ENCODE peak calls at places on chromosome 1, in nine cellular contexts. G is GM06990; X is ovary; S is CD4-positive, alpha-beta T cell; C is gastrocnemius medialis; O is astrocyte of the spinal cord; P is endodermal cell; I is fibroblast of the aortic adventitia; H is heart left ventricle. U is an unnamed sample.

GRCh38 chr1:1677718-1678580 is 14.6 kb downstream of the SLC35E2B start:
- DNase-seq in G (peak), X (peak), S (peak), C (no peak), O (no peak), P (no peak), I (no peak), H (peak), U (no peak)

GRCh38 chr1:25117233-25117823 is 115.0 kb downstream of the SYF2 start:
- DNase-seq in G (no peak), X (no peak), S (no peak), C (no peak), O (no peak), P (peak), I (no peak), H (no peak), U (no peak)

GRCh38 chr1:119631086-119631432 is 17.0 kb downstream of the ZNF697 start:
- DNase-seq in G (no peak), X (no peak), S (no peak), C (no peak), O (no peak), P (no peak), I (no peak), H (no peak), U (no peak)

GRCh38 chr1:219661464-219662092 is 48.7 kb upstream of the ZC3H11B start:
- DNase-seq in G (no peak), X (no peak), S (no peak), C (no peak), O (no peak), P (no peak), I (no peak), H (no peak), U (no peak)

GRCh38 chr1:160761886-160762285 is 22.8 kb downstream of the SLAMF7 start:
- DNase-seq in G (no peak), X (no peak), S (no peak), C (no peak), O (no peak), P (no peak), I (peak), H (no peak), U (no peak)

GRCh38 chr1:179310721-179311120 is 17.1 kb downstream of the SOAT1 start:
- DNase-seq in G (no peak), X (no peak), S (no peak), C (no peak), O (peak), P (no peak), I (peak), H (no peak), U (no peak)

GRCh38 chr1:63454269-63454668 is 68.8 kb downstream of the ITGB3BP start:
- DNase-seq in G (no peak), X (no peak), S (no peak), C (no peak), O (peak), P (no peak), I (peak), H (no peak), U (no peak)

GRCh38 chr1:93186667-93187066 is 6.1 kb downstream of the CCDC18 start:
- DNase-seq in G (no peak), X (no peak), S (no peak), C (no peak), O (no peak), P (no peak), I (no peak), H (no peak), U (no peak)

GRCh38 chr1:230270185-230270939 is 155.8 kb downstream of the PGBD5 start:
- DNase-seq in G (no peak), X (peak), S (no peak), C (no peak), O (no peak), P (no peak), I (peak), H (no peak), U (no peak)

GRCh38 chr1:27832762-27833161 is 2.2 kb downstream of the PPP1R8 start:
- DNase-seq in G (no peak), X (no peak), S (no peak), C (no peak), O (peak), P (no peak), I (peak), H (no peak), U (no peak)

GRCh38 chr1:2258996-2259395 is 30.9 kb downstream of the SKI start:
- DNase-seq in G (no peak), X (no peak), S (peak), C (no peak), O (no peak), P (no peak), I (no peak), H (no peak), U (no peak)

GRCh38 chr1:87149166-87150065 is 179.3 kb upstream of the LMO4 start:
- DNase-seq in G (no peak), X (no peak), S (no peak), C (no peak), O (peak), P (peak), I (peak), H (no peak), U (no peak)

GRCh38 chr1:162028726-162029125 is 5.1 kb upstream of the OLFML2B start:
- DNase-seq in G (peak), X (no peak), S (no peak), C (no peak), O (no peak), P (no peak), I (no peak), H (no peak), U (no peak)

GRCh38 chr1:198575715-198576641 is 35.5 kb upstream of the ATP6V1G3 start:
- DNase-seq in G (peak), X (no peak), S (no peak), C (no peak), O (peak), P (no peak), I (no peak), H (no peak), U (no peak)

GRCh38 chr1:203992440-203992839 is 80.5 kb upstream of the SOX13 start:
- DNase-seq in G (no peak), X (no peak), S (no peak), C (no peak), O (peak), P (no peak), I (peak), H (no peak), U (no peak)

GRCh38 chr1:223709598-223709997 is 2.7 kb upstream of the CAPN2 start:
- DNase-seq in G (no peak), X (no peak), S (no peak), C (no peak), O (no peak), P (no peak), I (peak), H (no peak), U (no peak)

GRCh38 chr1:210072129-210072528 is 134.1 kb downstream of the SYT14 start:
- DNase-seq in G (no peak), X (no peak), S (no peak), C (no peak), O (peak), P (no peak), I (peak), H (no peak), U (no peak)

GRCh38 chr1:12556368-12556930 is 61.6 kb downstream of the DHRS3 start:
- DNase-seq in G (no peak), X (peak), S (no peak), C (peak), O (peak), P (peak), I (peak), H (no peak), U (no peak)

GRCh38 chr1:101190441-101190840 is 46.4 kb upstream of the S1PR1 start:
- DNase-seq in G (no peak), X (no peak), S (no peak), C (no peak), O (peak), P (no peak), I (peak), H (no peak), U (no peak)

GRCh38 chr1:243420968-243421675 is 165.3 kb downstream of the SDCCAG8 start:
- DNase-seq in G (no peak), X (no peak), S (no peak), C (no peak), O (no peak), P (no peak), I (no peak), H (no peak), U (no peak)

GRCh38 chr1:215607412-215607811 is 40.3 kb downstream of the KCTD3 start:
- DNase-seq in G (no peak), X (no peak), S (no peak), C (no peak), O (no peak), P (no peak), I (no peak), H (no peak), U (no peak)

GRCh38 chr1:197222780-197223179 is 45.3 kb upstream of the CRB1 start:
- DNase-seq in G (no peak), X (no peak), S (no peak), C (no peak), O (no peak), P (no peak), I (no peak), H (no peak), U (no peak)

GRCh38 chr1:88544166-88544565 is 139.9 kb upstream of the PKN2 start:
- DNase-seq in G (no peak), X (no peak), S (no peak), C (no peak), O (no peak), P (no peak), I (no peak), H (no peak), U (no peak)

GRCh38 chr1:110344152-110344551 is 5.0 kb downstream of the RBM15 start:
- DNase-seq in G (no peak), X (no peak), S (no peak), C (no peak), O (no peak), P (no peak), I (no peak), H (no peak), U (no peak)

GRCh38 chr1:147700042-147700711 is 29.9 kb upstream of the ACP6 start:
- DNase-seq in G (no peak), X (peak), S (peak), C (peak), O (peak), P (peak), I (peak), H (peak), U (no peak)

GRCh38 chr1:169951108-169951507 is 57.4 kb upstream of the SCYL3 start:
- DNase-seq in G (no peak), X (no peak), S (no peak), C (no peak), O (no peak), P (no peak), I (no peak), H (no peak), U (no peak)

GRCh38 chr1:218592688-218593087 is 247.6 kb downstream of the TGFB2 start:
- DNase-seq in G (no peak), X (no peak), S (no peak), C (no peak), O (peak), P (no peak), I (peak), H (no peak), U (no peak)

GRCh38 chr1:31297273-31298247 is 728 bp downstream of the ZCCHC17 start:
- DNase-seq in G (no peak), X (no peak), S (no peak), C (no peak), O (peak), P (peak), I (peak), H (no peak), U (no peak)

GRCh38 chr1:156795374-156795733 is 21.3 kb downstream of the SH2D2A start:
- DNase-seq in G (no peak), X (no peak), S (no peak), C (no peak), O (no peak), P (no peak), I (no peak), H (no peak), U (no peak)

GRCh38 chr1:235758931-235759330 is 107.8 kb downstream of the LYST start:
- DNase-seq in G (no peak), X (peak), S (no peak), C (no peak), O (no peak), P (no peak), I (no peak), H (no peak), U (no peak)

GRCh38 chr1:25028910-25029599 is 99.0 kb upstream of the RUNX3 start:
- DNase-seq in G (peak), X (no peak), S (no peak), C (no peak), O (no peak), P (no peak), I (no peak), H (no peak), U (no peak)

GRCh38 chr1:165456114-165456513 is 11.2 kb upstream of the RXRG start:
- DNase-seq in G (no peak), X (no peak), S (no peak), C (no peak), O (no peak), P (no peak), I (no peak), H (no peak), U (no peak)

GRCh38 chr1:43530483-43531452 is at the start of gene PTPRF:
- DNase-seq in G (peak), X (peak), S (no peak), C (no peak), O (no peak), P (peak), I (peak), H (no peak), U (no peak)

GRCh38 chr1:170836146-170836545 is 99.2 kb upstream of the MROH9 start:
- DNase-seq in G (no peak), X (no peak), S (no peak), C (no peak), O (peak), P (no peak), I (peak), H (no peak), U (no peak)

GRCh38 chr1:150511551-150511950 is 3.6 kb downstream of the ECM1 start:
- DNase-seq in G (no peak), X (no peak), S (no peak), C (no peak), O (no peak), P (no peak), I (no peak), H (no peak), U (no peak)

DNA sequence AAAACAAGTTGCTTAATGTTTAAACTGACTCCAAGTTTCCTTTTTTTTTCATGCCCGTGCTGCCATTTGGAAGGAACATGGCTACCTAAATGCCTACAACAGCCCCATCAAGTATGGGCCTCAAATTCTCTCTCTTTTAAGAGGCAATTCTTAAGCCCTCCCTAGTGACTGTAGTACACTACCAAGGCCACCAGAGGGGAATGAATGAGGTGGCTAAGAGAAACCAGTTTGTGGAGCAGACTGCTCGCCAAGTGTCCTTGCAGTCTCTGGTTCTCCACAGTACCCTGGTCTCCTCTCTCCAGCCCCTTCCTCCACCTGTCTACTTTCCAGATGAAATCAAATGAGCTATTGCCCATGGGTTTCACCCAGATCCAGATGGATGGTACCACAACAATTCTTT is 1809.6 kb downstream of the BRINP3 start:
- DNase-seq in G (no peak), X (no peak), S (no peak), C (no peak), O (no peak), P (peak), I (no peak), H (no peak), U (no peak)
- TF ChIP-seq CTCF in G (no peak), X (no peak), S (no peak), C (no peak), O (no peak), P (peak), I (no peak), H (no peak), U (no peak)

DNA sequence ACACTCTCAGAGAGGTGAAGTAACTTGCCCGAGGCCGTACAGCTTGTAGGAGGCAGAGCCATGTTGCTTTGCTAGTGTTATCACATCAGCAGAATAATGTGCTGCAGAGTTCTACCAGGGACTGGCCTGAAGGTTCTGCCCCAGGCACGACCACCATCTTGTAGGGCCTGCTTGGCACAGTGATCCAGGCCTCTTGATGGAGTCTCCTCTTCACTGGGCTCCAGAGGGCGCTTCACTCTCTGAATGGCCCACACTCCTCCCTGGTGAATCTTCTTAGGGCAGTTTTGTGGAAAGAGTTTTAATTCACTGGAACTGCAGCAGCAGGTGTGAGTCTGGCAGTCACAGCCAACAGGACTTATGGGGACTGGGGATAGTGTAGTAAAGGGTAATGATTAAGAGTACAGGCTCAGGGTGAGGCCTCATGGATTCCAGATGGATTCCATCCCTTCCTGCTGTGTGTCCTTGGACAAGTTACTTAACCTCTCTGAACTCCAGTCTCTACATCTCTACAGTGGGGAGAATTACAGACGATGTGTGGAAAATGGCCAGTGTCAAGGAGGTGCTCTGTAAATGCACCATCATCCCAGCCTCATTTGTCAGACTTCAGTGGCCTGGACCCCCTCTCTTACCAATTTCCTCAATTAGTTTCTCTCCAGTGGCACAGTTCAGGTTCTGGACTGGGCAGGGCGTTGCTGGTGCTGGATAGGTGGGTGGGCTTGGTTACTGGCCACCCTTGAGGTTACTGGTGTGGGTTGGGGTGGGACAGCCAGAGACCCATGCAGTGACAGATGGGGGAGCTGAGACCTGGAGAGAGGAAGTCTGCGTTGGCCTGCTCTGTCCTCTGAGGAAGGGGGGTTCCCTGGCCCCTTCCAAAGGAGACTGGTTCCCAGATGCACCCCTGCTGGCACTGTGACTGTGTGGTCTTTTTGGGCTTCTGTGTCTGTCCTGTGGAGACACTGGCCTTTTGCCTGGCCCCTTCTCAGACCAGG is 45.9 kb upstream of the CSF3R start:
- DNase-seq in G (no peak), X (no peak), S (no peak), C (no peak), O (no peak), P (peak), I (no peak), H (no peak), U (no peak)
- TF ChIP-seq CTCF in G (peak), X (no peak), S (no peak), C (no peak), O (no peak), P (peak), I (no peak), H (no peak), U (no peak)

DNA sequence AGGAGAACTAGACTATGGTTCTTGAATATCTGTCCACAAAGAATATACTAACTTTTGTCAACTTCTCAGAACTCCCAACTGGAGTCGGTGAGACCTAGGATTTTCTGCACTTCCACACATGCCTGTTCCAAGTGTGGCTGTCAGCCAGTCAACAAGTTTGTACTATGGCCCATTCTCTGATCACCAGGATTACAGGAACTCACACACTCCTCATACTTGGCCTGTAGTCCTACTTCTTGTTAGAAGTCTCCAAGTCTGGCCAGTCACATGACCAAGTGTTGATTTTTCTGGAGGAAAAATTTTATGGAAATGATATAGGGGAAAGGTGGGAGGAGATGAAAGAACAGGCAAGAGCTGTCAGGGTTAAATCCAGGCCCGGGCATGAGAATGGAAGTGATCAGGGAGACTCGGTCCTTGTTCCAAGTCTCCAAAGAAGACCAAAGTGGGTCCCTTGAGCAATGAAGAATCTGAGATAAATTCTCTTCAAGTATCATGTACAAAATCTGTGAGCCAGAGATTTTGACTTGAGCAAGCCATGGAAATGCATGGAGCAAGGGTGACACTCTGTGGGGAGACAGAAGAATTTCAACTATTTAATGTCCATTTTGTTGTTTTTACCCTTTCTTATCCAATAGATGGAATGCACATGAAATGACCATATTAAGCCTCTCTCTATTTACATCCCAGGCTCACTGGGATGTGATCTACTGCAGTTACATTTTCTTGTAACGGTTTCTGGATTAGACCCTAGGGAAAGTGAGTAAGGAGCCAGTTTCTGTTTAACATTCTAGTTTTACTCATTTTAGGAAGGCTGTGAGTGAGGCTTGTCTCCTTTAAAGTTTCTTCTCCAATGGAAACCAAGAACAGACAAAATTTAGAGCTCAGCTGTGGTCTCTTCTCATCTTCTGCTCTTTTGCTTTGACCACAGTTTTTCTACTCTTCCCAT is 320.9 kb downstream of the ASTN1 start:
- DNase-seq in G (no peak), X (no peak), S (no peak), C (no peak), O (peak), P (peak), I (peak), H (peak), U (no peak)
- TF ChIP-seq CTCF in G (peak), X (no peak), S (no peak), C (peak), O (peak), P (peak), I (peak), H (peak), U (no peak)

GRCh38 chr1:228092342-228093049 is 10.0 kb downstream of the ARF1 start:
- DNase-seq in G (no peak), X (no peak), S (no peak), C (peak), O (no peak), P (peak), I (no peak), H (no peak), U (peak)

GRCh38 chr1:228089520-228090380 is 7.2 kb downstream of the ARF1 start:
- DNase-seq in G (no peak), X (peak), S (no peak), C (peak), O (no peak), P (peak), I (no peak), H (no peak), U (no peak)

GRCh38 chr1:228091084-228091483 is 8.6 kb downstream of the ARF1 start:
- DNase-seq in G (no peak), X (no peak), S (no peak), C (no peak), O (no peak), P (no peak), I (no peak), H (no peak), U (no peak)

GRCh38 chr1:228088586-228089498 is 6.3 kb downstream of the ARF1 start:
- DNase-seq in G (no peak), X (peak), S (no peak), C (peak), O (no peak), P (peak), I (peak), H (no peak), U (no peak)

GRCh38 chr1:228090613-228091081 is 8.1 kb downstream of the ARF1 start:
- DNase-seq in G (no peak), X (peak), S (no peak), C (peak), O (peak), P (peak), I (no peak), H (no peak), U (no peak)
- TF ChIP-seq CTCF in G (no peak), X (no peak), S (no peak), C (no peak), O (no peak), P (no peak), I (peak), H (no peak), U (no peak)

U was measured in omental fat pad.